ENCODE peak calls at places on chromosome 6, in four cellular contexts. R is HepG2, W is GM12878, M is K562. Z is an unnamed sample.

GRCh38 chr6:144411506-144412165 is 126.5 kb downstream of the UTRN start:
- DNase-seq in R (no peak), W (no peak), M (no peak), Z (no peak)

GRCh38 chr6:69812746-69813427 is 16.1 kb upstream of the LMBRD1 start:
- DNase-seq in R (no peak), W (no peak), M (no peak), Z (no peak)

GRCh38 chr6:11712760-11713159 is 65.8 kb downstream of the ADTRP start:
- DNase-seq in R (no peak), W (no peak), M (no peak), Z (no peak)

GRCh38 chr6:34143884-34144580 is 1.9 kb downstream of the GRM4 start:
- DNase-seq in R (peak; percentile 24), W (no peak), M (peak; percentile 75), Z (peak; percentile 78)

GRCh38 chr6:3504938-3505735 is 48.3 kb upstream of the SLC22A23 start:
- DNase-seq in R (no peak), W (no peak), M (no peak), Z (no peak)

GRCh38 chr6:5398530-5398929 is 137.2 kb downstream of the FARS2 start:
- DNase-seq in R (peak; percentile 35), W (no peak), M (peak; percentile 67), Z (peak; percentile 14)

GRCh38 chr6:28218312-28219248 is 6.5 kb upstream of the ZSCAN9 start:
- DNase-seq in R (peak; percentile 70), W (no peak), M (peak; percentile 92), Z (peak; percentile 67)

GRCh38 chr6:156980948-156981347 is 203.8 kb downstream of the ARID1B start:
- DNase-seq in R (no peak), W (no peak), M (no peak), Z (no peak)

GRCh38 chr6:167226791-167227190 is 64.3 kb upstream of the UNC93A start:
- DNase-seq in R (no peak), W (no peak), M (no peak), Z (no peak)

GRCh38 chr6:80469977-80470376 is 363.5 kb downstream of the BCKDHB start:
- DNase-seq in R (no peak), W (no peak), M (no peak), Z (no peak)

GRCh38 chr6:5998741-5999687 is 7.7 kb downstream of the NRN1 start:
- DNase-seq in R (no peak), W (no peak), M (no peak), Z (no peak)

GRCh38 chr6:163722293-163722692 is 307.8 kb downstream of the QKI start:
- DNase-seq in R (no peak), W (no peak), M (peak; percentile 53), Z (no peak)

GRCh38 chr6:2102966-2103365 is 142.4 kb downstream of the GMDS start:
- DNase-seq in R (no peak), W (no peak), M (no peak), Z (no peak)

GRCh38 chr6:28695671-28696537 is 170.2 kb downstream of the GPX5 start:
- DNase-seq in R (no peak), W (no peak), M (no peak), Z (no peak)

GRCh38 chr6:156912431-156912830 is 135.3 kb downstream of the ARID1B start:
- DNase-seq in R (no peak), W (no peak), M (peak; percentile 42), Z (no peak)

GRCh38 chr6:109527989-109528388 is 45.0 kb upstream of the ZBTB24 start:
- DNase-seq in R (peak; percentile 20), W (no peak), M (peak; percentile 43), Z (peak; percentile 44)

GRCh38 chr6:122432816-122433215 is 33.4 kb downstream of the HSF2 start:
- DNase-seq in R (no peak), W (no peak), M (no peak), Z (no peak)

GRCh38 chr6:34521463-34522288 is 34.5 kb downstream of the SPDEF start:
- DNase-seq in R (no peak), W (no peak), M (no peak), Z (no peak)

GRCh38 chr6:76347539-76347938 is 275.1 kb upstream of the IMPG1 start:
- DNase-seq in R (no peak), W (no peak), M (no peak), Z (no peak)

GRCh38 chr6:132023490-132023889 is 72.3 kb upstream of the CCN2 start:
- DNase-seq in R (peak; percentile 50), W (no peak), M (no peak), Z (peak; percentile 12)

GRCh38 chr6:106002005-106002404 is 84.1 kb upstream of the PRDM1 start:
- DNase-seq in R (no peak), W (no peak), M (no peak), Z (no peak)

GRCh38 chr6:169962604-169963469 is 211.4 kb downstream of the ERMARD start:
- DNase-seq in R (no peak), W (no peak), M (no peak), Z (no peak)

GRCh38 chr6:81878479-81878878 is 126.0 kb upstream of the TENT5A start:
- DNase-seq in R (no peak), W (no peak), M (no peak), Z (no peak)

GRCh38 chr6:53647437-53648094 is 18.0 kb downstream of the KLHL31 start:
- DNase-seq in R (no peak), W (no peak), M (no peak), Z (no peak)

GRCh38 chr6:139732451-139732850 is 358.0 kb upstream of the CITED2 start:
- DNase-seq in R (no peak), W (no peak), M (no peak), Z (no peak)

GRCh38 chr6:22877946-22878705 is 308.8 kb downstream of the HDGFL1 start:
- DNase-seq in R (no peak), W (no peak), M (no peak), Z (no peak)

GRCh38 chr6:24858154-24858801 is 59.6 kb upstream of the ARMH2 start:
- DNase-seq in R (no peak), W (peak; percentile 41), M (no peak), Z (no peak)

GRCh38 chr6:83758533-83758932 is 49.6 kb upstream of the SNAP91 start:
- DNase-seq in R (no peak), W (no peak), M (no peak), Z (no peak)

GRCh38 chr6:53906842-53907241 is 112.0 kb downstream of the LRRC1 start:
- DNase-seq in R (no peak), W (no peak), M (no peak), Z (no peak)

GRCh38 chr6:42704251-42704936 is 18.0 kb downstream of the PRPH2 start:
- DNase-seq in R (peak; percentile 14), W (no peak), M (peak; percentile 36), Z (peak; percentile 5)

GRCh38 chr6:170443151-170443662 is 109.9 kb downstream of the PSMB1 start:
- DNase-seq in R (no peak), W (no peak), M (no peak), Z (no peak)

GRCh38 chr6:104227502-104227901 is 632.2 kb downstream of the HACE1 start:
- DNase-seq in R (no peak), W (no peak), M (no peak), Z (no peak)

GRCh38 chr6:16503919-16504554 is 257.2 kb downstream of the ATXN1 start:
- DNase-seq in R (no peak), W (peak; percentile 92), M (no peak), Z (no peak)

GRCh38 chr6:69866351-69867074 is at the start of gene COL19A1:
- DNase-seq in R (no peak), W (peak; percentile 76), M (peak; percentile 4), Z (peak; percentile 45)

GRCh38 chr6:84461461-84461860 is 234.0 kb upstream of the CEP162 start:
- DNase-seq in R (no peak), W (no peak), M (no peak), Z (no peak)

GRCh38 chr6:150695652-150696051 is 96.0 kb downstream of the PLEKHG1 start:
- DNase-seq in R (no peak), W (no peak), M (no peak), Z (no peak)

GRCh38 chr6:20403766-20404640 is 2.3 kb downstream of the E2F3 start:
- DNase-seq in R (peak; percentile 52), W (no peak), M (peak; percentile 93), Z (peak; percentile 29)

GRCh38 chr6:87539554-87539953 is 50.2 kb downstream of the RARS2 start:
- DNase-seq in R (no peak), W (no peak), M (no peak), Z (no peak)

GRCh38 chr6:14984454-14984853 is 261.4 kb upstream of the JARID2 start:
- DNase-seq in R (peak; percentile 36), W (no peak), M (peak; percentile 37), Z (peak; percentile 44)

GRCh38 chr6:63527658-63528514 is 44.4 kb upstream of the LOC128125822 start:
- DNase-seq in R (peak; percentile 99), W (no peak), M (no peak), Z (no peak)
- TF ChIP-seq FOXM1 in R (no peak), W (no peak), M (no peak), Z (no peak)

DNA sequence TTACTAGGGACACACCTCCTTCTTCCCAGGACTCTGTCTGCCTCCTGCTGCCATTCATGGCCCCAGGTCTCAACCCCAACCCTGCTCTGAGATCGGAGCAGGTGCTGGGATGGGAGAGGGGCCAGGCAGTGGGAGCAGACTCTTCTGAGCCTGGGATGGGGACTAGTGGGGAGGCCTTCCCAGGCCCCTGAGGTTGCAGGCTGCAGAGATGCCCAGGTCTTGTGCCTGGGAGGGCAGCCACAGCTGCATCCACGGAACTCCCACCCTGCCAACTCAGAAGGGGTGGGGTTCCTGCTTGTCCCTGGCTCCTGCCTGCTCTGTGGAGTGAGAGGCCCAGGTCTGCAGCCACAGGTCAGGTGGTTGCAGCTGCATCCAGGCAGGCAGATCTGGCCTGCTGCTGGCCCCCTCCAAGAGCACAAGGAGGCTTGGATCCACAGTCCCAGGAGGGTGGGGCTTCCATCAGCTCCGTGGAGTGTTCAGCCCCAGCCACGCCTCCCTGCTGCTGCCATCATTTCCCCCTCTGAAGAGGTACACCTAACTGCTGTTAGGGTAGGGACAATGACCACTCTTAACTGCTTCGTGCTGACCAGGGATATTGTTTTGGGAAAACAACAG is 2.9 kb upstream of the SLC22A1 start:
- DNase-seq in R (no peak), W (no peak), M (no peak), Z (no peak)
- TF ChIP-seq BHLHE40 in R (no peak), W (no peak), M (no peak), Z (no peak)

DNA sequence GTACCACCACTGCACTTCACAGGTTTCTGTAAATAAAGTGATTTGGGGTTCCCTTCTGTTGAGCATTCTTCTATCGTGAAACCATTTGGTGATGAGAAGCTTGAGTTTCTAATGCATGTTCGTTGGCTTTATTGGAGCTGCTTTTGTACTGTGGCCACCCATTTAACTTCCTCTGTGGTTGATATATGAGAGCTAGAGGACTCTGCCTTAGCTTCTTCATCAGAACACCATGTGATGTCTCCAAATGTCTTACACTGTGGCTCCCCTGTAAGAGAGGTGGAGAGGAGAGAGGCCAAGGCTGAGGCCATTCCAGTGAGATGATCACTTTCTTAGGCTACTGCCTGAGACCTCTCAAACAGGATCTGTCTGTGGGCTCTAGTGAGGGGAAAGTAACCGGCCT is 114.5 kb downstream of the SLC16A10 start:
- DNase-seq in R (no peak), W (no peak), M (no peak), Z (no peak)
- TF ChIP-seq FOXM1 in R (no peak), W (no peak), M (no peak), Z (no peak)

GRCh38 chr6:137767931-137768690 is 98.9 kb upstream of the TNFAIP3 start:
- DNase-seq in R (no peak), W (peak; percentile 79), M (peak; percentile 29), Z (no peak)
- TF ChIP-seq BHLHE40 in R (no peak), W (no peak), M (no peak), Z (no peak)